ENCODE peak calls at places on chromosomes 6 and 20, in seven cellular contexts. N is stimulated activated naive B cell treated with anti-CD40 and anti-IgM and Interleukin-4, amounts not matched to agents 10 μg/mL and 1 μg/mL and 100 μg/mL, for 72 hours; B is right lobe of liver; K is activated CD8-positive, alpha-beta memory T cell treated with anti-CD3 and anti-CD28 coated beads, Interleukin-2, amount 10 ng/mL, durations not matched to agents 7 days and 5 days; S is CD4-positive, alpha-beta T cell; H is left lung; W is body of pancreas. A is an unnamed sample.

GRCh38 chr6:142716097-142716496 is 228.9 kb downstream of the HIVEP2 start:
- ATAC-seq in N (peak; percentile 82), B (peak; percentile 61), K (no peak), S (no peak), H (no peak), W (peak; percentile 94), A (no peak)

GRCh38 chr6:121247386-121247785 is 86.9 kb downstream of the TBC1D32 start:
- ATAC-seq in N (no peak), B (no peak), K (peak; percentile 68), S (no peak), H (no peak), W (no peak), A (no peak)

GRCh38 chr6:170378502-170378901 is 71.9 kb downstream of the FAM120B start:
- ATAC-seq in N (no peak), B (peak; percentile 48), K (peak; percentile 80), S (peak; percentile 62), H (no peak), W (no peak), A (no peak)

GRCh38 chr20:33232486-33233072 is 3.2 kb upstream of the BPIFA1 start:
- ATAC-seq in N (no peak), B (no peak), K (peak; percentile 20), S (no peak), H (peak; percentile 94), W (no peak), A (no peak)

GRCh38 chr20:25083773-25084615 is 2.1 kb upstream of the VSX1 start:
- ATAC-seq in N (peak; percentile 61), B (peak; percentile 75), K (no peak), S (peak; percentile 70), H (peak; percentile 77), W (no peak), A (peak; percentile 24)

GRCh38 chr20:17859002-17859615 is 109.5 kb downstream of the SNX5 start:
- ATAC-seq in N (peak; percentile 14), B (peak; percentile 76), K (peak; percentile 28), S (no peak), H (peak; percentile 21), W (peak; percentile 31), A (no peak)

GRCh38 chr6:1525364-1526038 is 84.2 kb upstream of the FOXC1 start:
- ATAC-seq in N (no peak), B (no peak), K (no peak), S (no peak), H (peak; percentile 26), W (no peak), A (no peak)

GRCh38 chr20:50895111-50895830 is 36.0 kb downstream of the ADNP start:
- ATAC-seq in N (no peak), B (peak; percentile 88), K (no peak), S (no peak), H (no peak), W (peak; percentile 52), A (no peak)

GRCh38 chr20:63738687-63739128 is 868 bp upstream of the SLC2A4RG start:
- ATAC-seq in N (no peak), B (peak; percentile 19), K (no peak), S (no peak), H (peak; percentile 45), W (peak; percentile 44), A (peak; percentile 8)

GRCh38 chr20:52791091-52791490 is 181.1 kb upstream of the TSHZ2 start:
- ATAC-seq in N (no peak), B (no peak), K (no peak), S (no peak), H (no peak), W (no peak), A (no peak)

GRCh38 chr6:45327956-45328522 is at the start of gene RUNX2:
- ATAC-seq in N (no peak), B (peak; percentile 28), K (peak; percentile 42), S (peak; percentile 69), H (peak; percentile 93), W (no peak), A (peak; percentile 51)

GRCh38 chr6:37704923-37705238 is 7.2 kb upstream of the MDGA1 start:
- ATAC-seq in N (peak; percentile 18), B (no peak), K (no peak), S (no peak), H (no peak), W (no peak), A (peak; percentile 19)

GRCh38 chr6:29563435-29563834 is 3.9 kb upstream of the UBD start:
- ATAC-seq in N (peak; percentile 20), B (no peak), K (no peak), S (no peak), H (no peak), W (no peak), A (no peak)

GRCh38 chr20:44412402-44413144 is 57.1 kb downstream of the HNF4A start:
- ATAC-seq in N (no peak), B (no peak), K (no peak), S (no peak), H (no peak), W (no peak), A (no peak)

GRCh38 chr20:9053108-9053507 is 15.8 kb upstream of the PLCB4 start:
- ATAC-seq in N (no peak), B (no peak), K (no peak), S (no peak), H (no peak), W (no peak), A (no peak)

GRCh38 chr6:18147616-18148015 is 7.3 kb downstream of the TPMT start:
- ATAC-seq in N (no peak), B (peak; percentile 48), K (no peak), S (no peak), H (no peak), W (no peak), A (no peak)

GRCh38 chr6:130019796-130020105 is 1.4 kb downstream of the L3MBTL3 start:
- ATAC-seq in N (no peak), B (no peak), K (peak; percentile 10), S (no peak), H (no peak), W (peak; percentile 40), A (no peak)